ENCODE peak calls at places on chromosomes 4 and X, in four cellular contexts. C, H, N and X are unnamed samples.

GRCh38 chrX:150405006-150405405 is 41.9 kb downstream of the MAMLD1 start:
- DNase-seq in H (no peak), C (no peak), N (no peak), X (no peak)

GRCh38 chrX:9829308-9830267 is 43.4 kb downstream of the SHROOM2 start:
- DNase-seq in N (no peak), C (no peak), H (no peak), X (peak)

GRCh38 chrX:5702890-5703289 is 525.8 kb downstream of the NLGN4X start:
- DNase-seq in C (no peak), H (no peak), N (no peak), X (no peak)

GRCh38 chrX:46029777-46030176 is 515.4 kb downstream of the ZNF674 start:
- DNase-seq in C (no peak), N (no peak), H (no peak), X (no peak)

GRCh38 chr4:140092094-140092820 is 61.7 kb downstream of the MAML3 start:
- DNase-seq in H (peak), C (peak), N (peak), X (no peak)

GRCh38 chr4:100289530-100289888 is 99.2 kb upstream of the DDIT4L start:
- DNase-seq in C (no peak), N (no peak), H (no peak), X (no peak)

GRCh38 chrX:133214316-133214715 is 3.8 kb downstream of the TFDP3 start:
- DNase-seq in N (no peak), H (no peak), C (no peak), X (no peak)

GRCh38 chr4:128322311-128322710 is 34.7 kb upstream of the PGRMC2 start:
- DNase-seq in N (no peak), H (no peak), C (no peak), X (no peak)

GRCh38 chrX:136496768-136497555 is 430 bp upstream of the HTATSF1 start:
- DNase-seq in H (peak), C (peak), N (peak), X (peak)

GRCh38 chr4:90328558-90328957 is 201.4 kb downstream of the CCSER1 start:
- DNase-seq in C (no peak), H (no peak), N (no peak), X (no peak)

GRCh38 chrX:21479695-21480280 is 105.6 kb downstream of the CNKSR2 start:
- DNase-seq in N (no peak), C (no peak), H (no peak), X (no peak)

GRCh38 chr4:87707279-87707918 is 57.3 kb downstream of the DMP1 start:
- DNase-seq in N (no peak), C (no peak), H (no peak), X (no peak)

GRCh38 chr4:55725057-55725456 is 89.0 kb upstream of the NMU start:
- DNase-seq in C (no peak), H (no peak), N (no peak), X (no peak)

GRCh38 chrX:97471071-97471470 is 587.4 kb downstream of the RPA4 start:
- DNase-seq in C (no peak), H (no peak), N (no peak), X (no peak)

GRCh38 chr4:19983072-19983471 is 268.6 kb upstream of the SLIT2 start:
- DNase-seq in C (no peak), H (no peak), N (no peak), X (no peak)

GRCh38 chrX:51144828-51145442 is 187.7 kb upstream of the NUDT10 start:
- DNase-seq in C (no peak), H (no peak), N (no peak), X (peak)

GRCh38 chrX:111041018-111041462 is 55.0 kb upstream of the PAK3 start:
- DNase-seq in C (no peak), N (no peak), H (no peak), X (no peak)

GRCh38 chrX:23610491-23610890 is 56.8 kb upstream of the PRDX4 start:
- DNase-seq in N (no peak), C (no peak), H (no peak), X (no peak)

GRCh38 chrX:120000490-120001246 is 57.1 kb upstream of the NKAP start:
- DNase-seq in H (no peak), N (no peak), C (no peak), X (no peak)

GRCh38 chr4:153127773-153128494 is 76.3 kb upstream of the TRIM2 start:
- DNase-seq in N (peak), C (peak), H (peak), X (no peak)

GRCh38 chr4:154731756-154732155 is 12.0 kb upstream of the LRAT start:
- DNase-seq in N (no peak), C (no peak), H (no peak), X (no peak)

GRCh38 chr4:150037251-150037856 is 40.9 kb upstream of the DCLK2 start:
- DNase-seq in N (no peak), C (no peak), H (no peak), X (no peak)

GRCh38 chr4:87823741-87824140 is 9.0 kb upstream of the MEPE start:
- DNase-seq in H (no peak), N (no peak), C (no peak), X (no peak)

GRCh38 chr4:5788144-5788543 is 77.1 kb downstream of the EVC start:
- DNase-seq in C (no peak), N (no peak), H (no peak), X (no peak)

GRCh38 chr4:144355809-144356757 is 215.6 kb upstream of the GYPA start:
- DNase-seq in H (no peak), C (no peak), N (no peak), X (no peak)

GRCh38 chrX:118574666-118575065 is 79.1 kb downstream of the DOCK11 start:
- DNase-seq in H (no peak), C (no peak), N (no peak), X (no peak)

GRCh38 chr4:185470503-185471195 is 884 bp downstream of the CCDC110 start:
- DNase-seq in C (peak), N (peak), H (peak), X (no peak)

GRCh38 chr4:109803924-109804571 is 2.2 kb upstream of the CFI start:
- DNase-seq in C (no peak), H (no peak), N (no peak), X (no peak)

DNA sequence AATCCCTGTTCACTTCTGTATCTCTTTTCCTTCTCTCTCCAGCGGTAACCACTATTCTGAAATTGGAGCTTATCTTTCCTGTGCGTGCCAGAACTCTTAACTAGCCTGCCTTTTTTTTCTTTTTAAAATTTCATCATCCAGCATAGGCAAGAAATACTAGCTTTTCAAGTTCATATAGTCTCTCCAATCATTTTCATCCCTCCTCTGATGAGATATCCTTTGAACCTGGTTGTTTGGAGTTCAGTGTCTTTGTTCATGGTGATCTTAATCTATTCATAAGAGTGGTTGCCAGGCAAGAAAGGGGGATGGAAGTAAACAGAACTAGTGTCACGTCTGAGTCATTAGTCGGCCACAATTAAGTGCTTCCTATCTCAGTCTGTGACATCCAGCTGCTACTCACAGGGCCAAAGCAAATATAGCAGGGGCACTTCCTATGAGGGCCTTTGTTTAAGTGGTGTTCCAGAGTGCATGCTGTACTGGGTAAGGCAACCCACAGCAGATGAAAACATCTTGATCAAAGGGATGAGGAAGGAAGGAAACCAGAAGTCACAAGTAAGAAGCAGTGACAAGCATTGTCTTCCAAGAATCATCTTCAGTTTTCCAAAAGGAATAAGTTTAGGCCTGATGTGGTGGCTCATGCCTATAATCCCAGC is 56.4 kb upstream of the XIAP start:
- DNase-seq in N (no peak), C (no peak), H (no peak), X (no peak)
- TF ChIP-seq POLR2AphosphoS5 in N (no peak), C (no peak), H (peak), X (no peak)

DNA sequence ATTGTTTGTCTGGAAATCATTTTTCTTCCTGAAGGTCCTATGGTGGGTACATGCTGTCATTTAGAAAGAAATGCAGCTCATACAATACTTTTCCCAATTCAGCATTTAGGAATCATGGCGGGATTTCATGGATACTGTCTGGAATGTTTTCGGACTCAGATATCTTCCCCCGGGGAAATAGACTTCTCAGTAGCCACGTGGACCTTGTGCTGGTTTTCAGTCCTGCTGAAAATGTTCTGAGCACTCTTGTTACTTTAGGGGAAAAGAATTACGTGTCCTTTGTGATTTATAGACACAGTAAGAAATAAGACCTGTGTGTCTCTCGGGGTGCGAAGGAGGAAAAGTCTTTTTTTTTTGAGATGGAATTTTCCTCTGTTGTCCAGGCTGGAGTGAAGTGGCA is 3.8 kb downstream of the CD99 start:
- DNase-seq in H (no peak), C (no peak), N (no peak), X (no peak)
- TF ChIP-seq POLR2AphosphoS5 in H (no peak), C (no peak), N (no peak), X (no peak)

GRCh38 chr4:7804759-7805385 is 134.8 kb downstream of the AFAP1 start:
- DNase-seq in N (peak), C (no peak), H (no peak), X (no peak)

GRCh38 chr4:7806724-7807123 is 132.9 kb downstream of the AFAP1 start:
- DNase-seq in N (peak), H (no peak), C (no peak), X (no peak)

GRCh38 chr4:7803992-7804758 is 135.5 kb downstream of the AFAP1 start:
- DNase-seq in N (peak), C (peak), H (peak), X (peak)

GRCh38 chr4:7806080-7806630 is 133.5 kb downstream of the AFAP1 start:
- DNase-seq in H (no peak), N (peak), C (no peak), X (no peak)

GRCh38 chr4:7805533-7806079 is 134.1 kb downstream of the AFAP1 start:
- DNase-seq in N (peak), C (peak), H (no peak), X (no peak)
- TF ChIP-seq POLR2AphosphoS5 in N (no peak), C (peak), H (no peak), X (no peak)

DNA sequence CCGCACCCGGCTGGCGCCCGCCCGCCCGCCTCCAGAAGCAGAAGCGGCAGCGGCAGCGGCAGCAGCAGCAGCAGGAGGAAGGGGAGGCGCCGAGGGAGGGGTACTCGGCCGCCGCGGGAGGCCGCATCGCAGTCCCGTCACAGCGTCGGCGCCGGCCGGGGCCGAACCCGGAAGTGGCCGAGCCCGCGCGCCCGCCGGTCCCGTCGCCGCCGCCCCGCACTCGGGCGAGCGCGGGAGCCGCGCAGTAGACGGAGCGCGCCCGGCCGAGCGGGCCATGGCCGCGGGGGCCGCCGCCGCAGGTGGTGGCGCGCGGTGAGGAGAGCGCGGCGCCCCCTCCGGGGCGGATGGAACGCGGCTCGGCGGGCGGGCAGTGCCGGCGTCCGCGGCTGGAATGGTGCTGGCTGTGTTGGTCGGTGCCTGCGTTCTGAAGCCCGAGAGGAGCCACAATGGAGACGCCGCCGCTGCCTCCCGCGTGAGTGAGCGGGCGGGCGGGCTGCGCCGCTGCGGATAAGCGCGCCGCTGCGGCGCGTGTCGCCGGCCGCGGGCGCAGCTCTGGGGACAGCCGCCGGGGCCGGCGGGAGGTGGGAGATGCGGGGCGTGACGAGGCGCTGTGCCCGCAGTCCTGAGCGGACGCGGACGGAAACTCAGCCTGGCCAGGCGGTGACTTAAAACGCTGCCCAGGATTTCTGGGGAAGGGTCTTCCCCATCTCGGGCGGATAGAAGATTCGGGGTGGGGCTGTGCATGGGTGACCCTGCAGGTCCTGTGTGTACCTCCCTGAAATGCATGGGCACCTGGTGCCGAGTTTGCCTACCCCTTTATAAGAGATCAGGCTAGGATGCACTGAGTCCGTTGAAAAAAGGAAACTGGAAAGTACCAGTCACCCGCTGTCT is at the start of gene KLHL2:
- DNase-seq in C (peak), H (peak), N (peak), X (peak)
- TF ChIP-seq POLR2AphosphoS5 in C (no peak), H (peak), N (peak), X (no peak)

GRCh38 chr4:170007113-170007512 is 19.1 kb downstream of the MFAP3L start:
- DNase-seq in C (no peak), N (no peak), H (no peak), X (no peak)
- TF ChIP-seq POLR2AphosphoS5 in C (no peak), N (no peak), H (no peak), X (no peak)